ENCODE peak calls at places on chromosomes 6 and 20, in six cellular contexts. U is thoracic aorta; A is astrocyte of the spinal cord; V is stimulated activated naive B cell treated with anti-CD40 and anti-IgM and Interleukin-4, amounts not matched to agents 10 μg/mL and 1 μg/mL and 100 μg/mL, for 72 hours; Q is stimulated activated CD8-positive, alpha-beta memory T cell treated with anti-CD3 and anti-CD28 coated beads, Interleukin-4, amount 100 ng/mL, for 48 hours; S is IMR-90. R is an unnamed sample.

GRCh38 chr20:1588869-1589460 is 30.8 kb downstream of the SIRPB1 start:
- DNase-seq in U (no peak), A (no peak), V (no peak), Q (no peak), S (no peak), R (no peak)

GRCh38 chr6:118386975-118387374 is 161.1 kb upstream of the PLN start:
- DNase-seq in U (no peak), A (no peak), V (no peak), Q (no peak), S (no peak), R (no peak)

GRCh38 chr6:31651602-31652191 is 764 bp downstream of the BAG6 start:
- DNase-seq in U (peak), A (no peak), V (no peak), Q (no peak), S (peak), R (peak)

GRCh38 chr6:169640347-169640972 is 61.4 kb downstream of the WDR27 start:
- DNase-seq in U (no peak), A (no peak), V (no peak), Q (no peak), S (peak), R (peak)

GRCh38 chr20:14599613-14600012 is 262.2 kb upstream of the FLRT3 start:
- DNase-seq in U (no peak), A (no peak), V (no peak), Q (no peak), S (no peak), R (no peak)

GRCh38 chr20:36497856-36498255 is 43.5 kb upstream of the MYL9 start:
- DNase-seq in U (no peak), A (no peak), V (no peak), Q (no peak), S (no peak), R (no peak)

GRCh38 chr20:52081791-52082190 is 109.8 kb downstream of the ZFP64 start:
- DNase-seq in U (no peak), A (no peak), V (no peak), Q (no peak), S (no peak), R (no peak)

GRCh38 chr6:157268396-157268795 is 54.9 kb downstream of the TMEM242 start:
- DNase-seq in U (no peak), A (no peak), V (no peak), Q (no peak), S (no peak), R (no peak)

GRCh38 chr20:18739785-18740184 is 73.8 kb upstream of the SCP2D1 start:
- DNase-seq in U (no peak), A (peak), V (no peak), Q (no peak), S (peak), R (peak)

GRCh38 chr20:11035211-11035610 is 361.4 kb upstream of the JAG1 start:
- DNase-seq in U (no peak), A (no peak), V (no peak), Q (no peak), S (no peak), R (no peak)

GRCh38 chr20:46689754-46690085 is 476 bp upstream of the TP53RK start:
- DNase-seq in U (no peak), A (no peak), V (no peak), Q (no peak), S (no peak), R (no peak)

GRCh38 chr6:4351857-4352669 is 216.7 kb upstream of the ECI2 start:
- DNase-seq in U (peak), A (peak), V (no peak), Q (no peak), S (peak), R (peak)

GRCh38 chr6:31453259-31453658 is 44.7 kb upstream of the MICB start:
- DNase-seq in U (no peak), A (no peak), V (no peak), Q (no peak), S (no peak), R (no peak)

GRCh38 chr6:25175216-25175615 is 104.0 kb upstream of the CARMIL1 start:
- DNase-seq in U (no peak), A (peak), V (no peak), Q (no peak), S (peak), R (peak)

GRCh38 chr6:167825059-167825758 is 1.5 kb upstream of the AFDN start:
- DNase-seq in U (no peak), A (no peak), V (no peak), Q (no peak), S (no peak), R (peak)

GRCh38 chr6:36285797-36286196 is 15.9 kb downstream of the PNPLA1 start:
- DNase-seq in U (no peak), A (no peak), V (no peak), Q (no peak), S (no peak), R (no peak)

GRCh38 chr6:96015321-96015790 is 418 bp upstream of the FUT9 start:
- DNase-seq in U (no peak), A (peak), V (no peak), Q (no peak), S (no peak), R (no peak)

GRCh38 chr6:106167105-106167814 is 81.1 kb downstream of the PRDM1 start:
- DNase-seq in U (no peak), A (no peak), V (no peak), Q (no peak), S (no peak), R (no peak)

GRCh38 chr6:159977242-159978214 is 8.6 kb downstream of the IGF2R start:
- DNase-seq in U (no peak), A (peak), V (no peak), Q (no peak), S (peak), R (peak)